ENCODE peak calls at places on chromosomes 12 and 14, in ten cellular contexts. P, M, F, Z, S, O, R, B, C and H are unnamed samples.

GRCh38 chr12:106240821-106241220 is 7.0 kb downstream of the CKAP4 start:
- DNase-seq in R (no peak), M (no peak), Z (no peak), B (no peak), S (no peak), C (no peak), F (no peak), O (no peak), P (no peak), H (no peak)

GRCh38 chr14:76232782-76233181 is 81.1 kb downstream of the GPATCH2L start:
- DNase-seq in C (no peak), M (no peak), R (no peak), Z (no peak), B (no peak), O (no peak), F (no peak), P (no peak), S (no peak), H (no peak)

GRCh38 chr14:44962573-44963528 is 861 bp downstream of the TOGARAM1 start:
- DNase-seq in M (peak), R (peak), P (no peak), S (peak), B (no peak), F (peak), O (peak), C (no peak), Z (peak), H (peak)

GRCh38 chr12:62291888-62292760 is 31.9 kb downstream of the USP15 start:
- DNase-seq in P (no peak), B (peak), R (no peak), Z (no peak), O (peak), S (no peak), C (no peak), M (peak), F (no peak), H (peak)

GRCh38 chr14:88919502-88919901 is 95.1 kb downstream of the TTC8 start:
- DNase-seq in F (no peak), Z (no peak), O (no peak), P (no peak), C (no peak), B (no peak), M (no peak), S (no peak), R (no peak), H (peak)

GRCh38 chr14:85234626-85235025 is 295.3 kb upstream of the FLRT2 start:
- DNase-seq in B (no peak), P (no peak), S (no peak), Z (no peak), F (no peak), M (no peak), R (no peak), O (no peak), C (no peak), H (no peak)

GRCh38 chr12:51661199-51661598 is 70.2 kb downstream of the SCN8A start:
- DNase-seq in B (no peak), M (no peak), Z (no peak), F (no peak), R (no peak), S (no peak), C (no peak), P (no peak), O (no peak), H (no peak)

GRCh38 chr14:67569651-67570290 is 30.3 kb downstream of the PIGH start:
- DNase-seq in R (no peak), S (no peak), B (no peak), Z (no peak), P (no peak), F (no peak), O (no peak), M (no peak), C (no peak), H (no peak)

GRCh38 chr14:103870144-103870876 is 22.9 kb upstream of the PPP1R13B start:
- DNase-seq in R (no peak), F (no peak), O (no peak), P (no peak), B (no peak), S (no peak), M (no peak), Z (no peak), C (peak), H (no peak)

GRCh38 chr12:109775172-109775881 is 57.9 kb downstream of the TRPV4 start:
- DNase-seq in Z (peak), F (peak), C (peak), M (peak), R (peak), P (peak), B (peak), O (peak), S (peak), H (peak)

GRCh38 chr12:75981247-75981646 is 50.3 kb downstream of the PHLDA1 start:
- DNase-seq in C (no peak), Z (no peak), P (no peak), S (no peak), B (no peak), F (no peak), M (no peak), R (no peak), O (no peak), H (no peak)

GRCh38 chr12:75086086-75087038 is 123.3 kb downstream of the KCNC2 start:
- DNase-seq in O (no peak), C (no peak), F (no peak), M (no peak), B (no peak), R (no peak), S (no peak), Z (no peak), P (no peak), H (peak)

GRCh38 chr12:89067436-89067835 is 284.9 kb downstream of the DUSP6 start:
- DNase-seq in B (peak), M (no peak), P (no peak), C (no peak), F (no peak), O (no peak), R (no peak), Z (no peak), S (no peak), H (peak)

GRCh38 chr14:74848768-74849167 is 27.2 kb downstream of the PROX2 start:
- DNase-seq in S (no peak), F (no peak), C (no peak), R (no peak), O (no peak), B (no peak), P (no peak), M (no peak), Z (no peak), H (no peak)

GRCh38 chr12:111993290-111994150 is 19.4 kb downstream of the TMEM116 start:
- DNase-seq in O (no peak), B (no peak), M (no peak), C (no peak), R (no peak), S (no peak), Z (no peak), F (no peak), P (no peak), H (no peak)

GRCh38 chr14:44657688-44658388 is 150.8 kb upstream of the FSCB start:
- DNase-seq in S (no peak), P (peak), C (peak), R (no peak), Z (no peak), O (no peak), B (peak), F (no peak), M (no peak), H (no peak)

GRCh38 chr12:4201333-4202105 is 72.0 kb upstream of the CCND2 start:
- DNase-seq in S (no peak), B (no peak), C (no peak), Z (no peak), F (no peak), P (no peak), M (peak), R (no peak), O (no peak), H (no peak)

GRCh38 chr14:76950043-76951020 is 78.2 kb downstream of the IRF2BPL start:
- DNase-seq in Z (no peak), B (no peak), C (no peak), F (no peak), R (no peak), O (no peak), M (no peak), P (no peak), S (no peak), H (peak)

GRCh38 chr12:93894391-93895095 is 217.4 kb downstream of the CRADD start:
- DNase-seq in B (no peak), P (no peak), Z (peak), O (no peak), M (no peak), S (no peak), C (no peak), R (no peak), F (no peak), H (no peak)

GRCh38 chr12:754871-755562 is 2.6 kb downstream of the WNK1 start:
- DNase-seq in S (no peak), B (peak), C (peak), R (no peak), P (no peak), Z (no peak), F (peak), M (no peak), O (no peak), H (peak)